ENCODE peak calls at places on chromosomes 5 and 9, in ten cellular contexts. W, O, R, E, U, S, Q, N, P and M are unnamed samples. For H3K4me1, the result is how much of the 10 kb centered on the place peaks cover.

GRCh38 chr9:105539452-105539851 is 18.5 kb upstream of the FKTN start:
- DNase-seq in W (peak), O (peak), R (peak), E (no peak), U (no peak), S (no peak), Q (no peak), N (no peak), P (no peak), M (no peak)

GRCh38 chr5:37696190-37697021 is 143.4 kb downstream of the GDNF start:
- DNase-seq in W (no peak), O (peak), R (peak), E (no peak), U (no peak), S (no peak), Q (no peak), N (no peak), P (no peak), M (no peak)

GRCh38 chr9:98318834-98319478 is 63.5 kb upstream of the TBC1D2 start:
- DNase-seq in W (no peak), O (peak), R (peak), E (no peak), U (no peak), S (no peak), Q (no peak), N (no peak), P (no peak), M (no peak)

GRCh38 chr5:138463335-138464017 is 1.8 kb upstream of the EGR1 start:
- DNase-seq in W (peak), O (no peak), R (peak), E (no peak), U (peak), S (peak), Q (peak), N (no peak), P (peak), M (no peak)

GRCh38 chr9:126672634-126673284 is 59.0 kb downstream of the LMX1B start:
- DNase-seq in W (no peak), O (no peak), R (no peak), E (no peak), U (peak), S (no peak), Q (no peak), N (no peak), P (no peak), M (no peak)

GRCh38 chr9:78215706-78216105 is 20.2 kb upstream of the CEP78 start:
- DNase-seq in W (no peak), O (no peak), R (no peak), E (no peak), U (no peak), S (no peak), Q (no peak), N (no peak), P (no peak), M (no peak)

GRCh38 chr9:82263621-82264020 is 275.0 kb downstream of the SPATA31D1 start:
- DNase-seq in W (no peak), O (no peak), R (no peak), E (no peak), U (no peak), S (no peak), Q (no peak), N (no peak), P (no peak), M (no peak)

GRCh38 chr5:165457854-165458481 is 1952.5 kb downstream of the MAT2B start:
- DNase-seq in W (peak), O (peak), R (peak), E (no peak), U (peak), S (no peak), Q (no peak), N (no peak), P (no peak), M (no peak)

GRCh38 chr5:32707394-32707997 is 3.6 kb upstream of the NPR3 start:
- DNase-seq in W (peak), O (peak), R (peak), E (no peak), U (peak), S (no peak), Q (no peak), N (no peak), P (no peak), M (no peak)

GRCh38 chr9:36521148-36521547 is 51.5 kb upstream of the MELK start:
- DNase-seq in W (no peak), O (no peak), R (no peak), E (no peak), U (no peak), S (no peak), Q (no peak), N (no peak), P (no peak), M (no peak)

GRCh38 chr5:108820983-108821382 is 73.3 kb downstream of the FER start:
- DNase-seq in W (no peak), O (no peak), R (no peak), E (no peak), U (no peak), S (no peak), Q (no peak), N (no peak), P (no peak), M (no peak)

GRCh38 chr9:70043689-70044449 is at the start of gene MAMDC2:
- DNase-seq in W (peak), O (no peak), R (peak), E (peak), U (peak), S (peak), Q (peak), N (no peak), P (peak), M (peak)

GRCh38 chr5:170623576-170624181 is 119.9 kb downstream of the KCNIP1 start:
- DNase-seq in W (peak), O (peak), R (peak), E (peak), U (peak), S (no peak), Q (peak), N (no peak), P (no peak), M (no peak)

GRCh38 chr9:37988041-37988440 is 81.0 kb downstream of the SHB start:
- DNase-seq in W (no peak), O (no peak), R (no peak), E (no peak), U (no peak), S (no peak), Q (peak), N (no peak), P (no peak), M (peak)

GRCh38 chr5:53067641-53068040 is 41.9 kb downstream of the MOCS2 start:
- DNase-seq in W (no peak), O (no peak), R (no peak), E (no peak), U (no peak), S (no peak), Q (no peak), N (no peak), P (no peak), M (no peak)

GRCh38 chr5:134252671-134253070 is 26.8 kb upstream of the PPP2CA start:
- DNase-seq in W (no peak), O (peak), R (peak), E (no peak), U (no peak), S (no peak), Q (no peak), N (no peak), P (no peak), M (no peak)

GRCh38 chr9:2870340-2870739 is 26.4 kb upstream of the PUM3 start:
- DNase-seq in W (no peak), O (no peak), R (no peak), E (no peak), U (no peak), S (no peak), Q (no peak), N (no peak), P (no peak), M (no peak)

GRCh38 chr5:167626341-167627118 is 664.9 kb upstream of the WWC1 start:
- DNase-seq in W (no peak), O (peak), R (no peak), E (no peak), U (peak), S (no peak), Q (no peak), N (no peak), P (no peak), M (no peak)

GRCh38 chr5:90747175-90747574 is 188.6 kb downstream of the ADGRV1 start:
- DNase-seq in W (no peak), O (peak), R (no peak), E (no peak), U (no peak), S (no peak), Q (no peak), N (no peak), P (no peak), M (no peak)

GRCh38 chr5:122473138-122473843 is 161.3 kb downstream of the SNCAIP start:
- DNase-seq in W (no peak), O (no peak), R (no peak), E (no peak), U (no peak), S (no peak), Q (no peak), N (no peak), P (no peak), M (no peak)

GRCh38 chr5:159309689-159310433 is 20.4 kb downstream of the IL12B start:
- DNase-seq in W (no peak), O (no peak), R (no peak), E (no peak), U (no peak), S (no peak), Q (no peak), N (no peak), P (no peak), M (no peak)

GRCh38 chr5:29758986-29759421 is 1434.5 kb upstream of the CDH6 start:
- DNase-seq in W (peak), O (no peak), R (no peak), E (no peak), U (peak), S (no peak), Q (no peak), N (no peak), P (no peak), M (no peak)

GRCh38 chr5:109141499-109142200 is 268.1 kb downstream of the PJA2 start:
- DNase-seq in W (peak), O (no peak), R (peak), E (no peak), U (no peak), S (no peak), Q (no peak), N (no peak), P (no peak), M (no peak)

GRCh38 chr9:69469136-69469535 is 144.1 kb downstream of the ENTREP1 start:
- DNase-seq in W (no peak), O (no peak), R (no peak), E (no peak), U (no peak), S (no peak), Q (no peak), N (no peak), P (no peak), M (no peak)

GRCh38 chr5:139852696-139853095 is 57.1 kb downstream of the PSD2 start:
- DNase-seq in W (no peak), O (no peak), R (no peak), E (no peak), U (no peak), S (no peak), Q (no peak), N (no peak), P (no peak), M (no peak)

GRCh38 chr9:137514691-137515337 is 35.4 kb downstream of the PNPLA7 start:
- DNase-seq in W (no peak), O (no peak), R (no peak), E (no peak), U (no peak), S (no peak), Q (no peak), N (no peak), P (no peak), M (no peak)

GRCh38 chr5:73892806-73893205 is 266.8 kb downstream of the ARHGEF28 start:
- DNase-seq in W (no peak), O (peak), R (peak), E (no peak), U (no peak), S (no peak), Q (no peak), N (no peak), P (no peak), M (no peak)

GRCh38 chr9:135990468-135991429 is 29.6 kb upstream of the UBAC1 start:
- DNase-seq in W (peak), O (peak), R (peak), E (peak), U (peak), S (peak), Q (no peak), N (peak), P (peak), M (no peak)

GRCh38 chr9:26811106-26811505 is 81.5 kb downstream of the CAAP1 start:
- DNase-seq in W (no peak), O (peak), R (peak), E (no peak), U (no peak), S (no peak), Q (no peak), N (no peak), P (no peak), M (no peak)

GRCh38 chr9:127793093-127793708 is 7.4 kb downstream of the CDK9 start:
- DNase-seq in W (no peak), O (no peak), R (peak), E (no peak), U (no peak), S (no peak), Q (no peak), N (no peak), P (no peak), M (no peak)

DNA sequence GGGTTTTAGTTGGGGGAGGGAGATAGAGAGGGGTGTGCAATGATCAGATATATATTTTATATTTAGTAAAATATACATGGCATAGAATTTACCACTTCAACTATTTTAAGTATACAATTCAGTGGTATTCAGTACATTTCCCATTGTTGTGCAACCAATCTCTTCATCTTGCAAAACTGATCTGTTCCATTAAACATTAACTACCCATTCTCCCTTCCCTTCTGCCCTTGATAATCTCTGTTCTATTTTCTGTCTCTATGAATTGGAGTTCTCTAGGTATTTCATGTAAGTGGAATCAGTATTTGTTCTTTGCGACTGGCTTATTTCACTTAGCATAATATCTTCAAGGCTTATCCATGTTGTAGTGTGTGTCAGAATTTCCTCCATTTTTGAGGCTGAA is 38.6 kb downstream of the TGFBI start:
- DNase-seq in W (no peak), O (no peak), R (no peak), E (no peak), U (no peak), S (no peak), Q (no peak), N (no peak), P (no peak), M (no peak)
- H3K4me1 ChIP-seq in W (under half), O (under half), R (under half), E (under half), U (under half), S (under half), Q (under half), N (under half), P (under half), M (under half)

DNA sequence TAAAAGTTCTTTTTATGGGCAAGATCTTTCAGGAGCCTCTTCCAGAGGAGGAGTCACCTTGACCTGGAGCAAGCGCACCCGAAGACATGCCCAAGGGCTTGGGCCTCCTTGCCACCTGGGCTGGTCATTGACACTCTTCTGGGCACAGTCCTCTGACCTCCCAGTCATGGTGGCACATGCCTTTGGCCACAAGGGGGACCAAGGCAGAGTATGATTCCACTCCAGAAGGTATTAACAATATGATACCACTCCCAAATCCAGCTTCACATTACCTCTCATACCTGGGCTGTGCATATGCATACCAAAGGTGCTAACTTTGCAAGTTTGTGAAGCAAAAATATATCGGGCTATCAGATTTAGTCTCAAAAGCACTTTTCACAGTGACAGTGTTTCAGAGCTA is 84.6 kb downstream of the MAST4 start:
- DNase-seq in W (no peak), O (no peak), R (no peak), E (no peak), U (peak), S (no peak), Q (no peak), N (no peak), P (no peak), M (no peak)
- TF ChIP-seq CTCF in W (peak), O (no peak), R (peak), E (no peak), U (peak), S (no peak), Q (no peak), N (no peak), P (no peak), M (no peak)

GRCh38 chr5:162037431-162037830 is 30.1 kb upstream of the GABRG2 start:
- DNase-seq in W (no peak), O (no peak), R (no peak), E (no peak), U (no peak), S (no peak), Q (no peak), N (no peak), P (no peak), M (no peak)
- H3K4me3 ChIP-seq in W (no peak), O (no peak), R (no peak), E (no peak), U (no peak), S (no peak), Q (no peak), N (no peak), P (no peak), M (no peak)

DNA sequence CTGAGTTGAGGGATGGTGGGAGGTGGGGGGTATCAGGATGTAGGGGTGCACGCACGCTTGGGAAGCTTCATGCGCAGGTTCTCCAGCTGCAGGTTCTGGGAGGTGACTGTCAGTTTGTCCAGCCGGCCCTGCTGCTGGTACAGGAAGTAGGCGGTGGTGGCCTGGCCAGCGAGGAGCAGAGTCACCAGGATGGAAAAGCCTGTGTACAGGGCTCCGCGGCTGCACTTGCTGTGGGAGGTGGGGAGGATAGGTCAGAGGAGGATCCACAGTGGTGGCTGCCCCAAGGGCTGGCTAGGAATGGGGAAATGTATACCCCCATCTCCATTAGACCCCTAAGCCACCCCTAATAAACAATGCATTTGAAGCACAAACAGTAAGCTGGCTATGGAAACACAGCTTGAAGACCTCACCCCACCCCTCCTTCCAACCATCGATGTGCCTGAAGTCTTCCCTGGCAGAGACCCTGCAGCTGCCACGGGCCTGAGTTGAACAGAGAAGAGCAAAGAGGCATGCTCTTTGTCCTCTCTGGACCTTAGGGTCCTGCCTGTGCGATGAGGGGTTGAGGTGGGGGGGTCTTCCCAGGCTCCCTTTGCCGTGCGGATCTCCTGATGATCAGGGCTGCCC is 5.5 kb downstream of the CD74 start:
- DNase-seq in W (no peak), O (no peak), R (no peak), E (no peak), U (no peak), S (no peak), Q (no peak), N (no peak), P (no peak), M (no peak)
- H3K4me1 ChIP-seq in W (under half), O (under half), R (under half), E (half or more), U (under half), S (under half), Q (under half), N (under half), P (under half), M (under half)

GRCh38 chr9:20713172-20713571 is 29.1 kb downstream of the FOCAD start:
- DNase-seq in W (no peak), O (no peak), R (no peak), E (no peak), U (no peak), S (no peak), Q (no peak), N (no peak), P (no peak), M (no peak)
- TF ChIP-seq CTCF in W (no peak), O (no peak), R (no peak), E (no peak), U (no peak), S (no peak), Q (no peak), N (no peak), P (no peak), M (no peak)

GRCh38 chr9:121780177-121780576 is 128.7 kb downstream of the DAB2IP start:
- DNase-seq in W (no peak), O (no peak), R (no peak), E (no peak), U (no peak), S (no peak), Q (peak), N (no peak), P (peak), M (no peak)

GRCh38 chr9:121780641-121781040 is 129.2 kb downstream of the DAB2IP start:
- DNase-seq in W (no peak), O (no peak), R (no peak), E (no peak), U (no peak), S (no peak), Q (peak), N (no peak), P (peak), M (no peak)

GRCh38 chr9:121781143-121781542 is 129.7 kb downstream of the DAB2IP start:
- DNase-seq in W (peak), O (no peak), R (no peak), E (no peak), U (no peak), S (no peak), Q (peak), N (no peak), P (no peak), M (no peak)

GRCh38 chr9:121778252-121779225 is 127.1 kb downstream of the DAB2IP start:
- DNase-seq in W (no peak), O (no peak), R (no peak), E (no peak), U (no peak), S (no peak), Q (peak), N (no peak), P (no peak), M (no peak)

GRCh38 chr9:121779381-121780117 is 128.1 kb downstream of the DAB2IP start:
- DNase-seq in W (no peak), O (no peak), R (no peak), E (no peak), U (peak), S (no peak), Q (peak), N (no peak), P (peak), M (no peak)
- H3K4me3 ChIP-seq in W (no peak), O (no peak), R (no peak), E (no peak), U (peak), S (no peak), Q (no peak), N (no peak), P (no peak), M (no peak)

GRCh38 chr5:96668725-96669124 is 6.5 kb downstream of the CAST start:
- DNase-seq in W (peak), O (no peak), R (no peak), E (no peak), U (no peak), S (peak), Q (no peak), N (no peak), P (peak), M (no peak)
- H3K4me1 ChIP-seq in W (under half), O (under half), R (under half), E (under half), U (under half), S (under half), Q (under half), N (under half), P (half or more), M (under half)

GRCh38 chr5:127396490-127397155 is 106.0 kb downstream of the MEGF10 start:
- DNase-seq in W (peak), O (no peak), R (no peak), E (no peak), U (peak), S (no peak), Q (no peak), N (no peak), P (no peak), M (peak)
- TF ChIP-seq CTCF in W (peak), O (no peak), R (no peak), E (no peak), U (peak), S (no peak), Q (no peak), N (no peak), P (no peak), M (no peak)

DNA sequence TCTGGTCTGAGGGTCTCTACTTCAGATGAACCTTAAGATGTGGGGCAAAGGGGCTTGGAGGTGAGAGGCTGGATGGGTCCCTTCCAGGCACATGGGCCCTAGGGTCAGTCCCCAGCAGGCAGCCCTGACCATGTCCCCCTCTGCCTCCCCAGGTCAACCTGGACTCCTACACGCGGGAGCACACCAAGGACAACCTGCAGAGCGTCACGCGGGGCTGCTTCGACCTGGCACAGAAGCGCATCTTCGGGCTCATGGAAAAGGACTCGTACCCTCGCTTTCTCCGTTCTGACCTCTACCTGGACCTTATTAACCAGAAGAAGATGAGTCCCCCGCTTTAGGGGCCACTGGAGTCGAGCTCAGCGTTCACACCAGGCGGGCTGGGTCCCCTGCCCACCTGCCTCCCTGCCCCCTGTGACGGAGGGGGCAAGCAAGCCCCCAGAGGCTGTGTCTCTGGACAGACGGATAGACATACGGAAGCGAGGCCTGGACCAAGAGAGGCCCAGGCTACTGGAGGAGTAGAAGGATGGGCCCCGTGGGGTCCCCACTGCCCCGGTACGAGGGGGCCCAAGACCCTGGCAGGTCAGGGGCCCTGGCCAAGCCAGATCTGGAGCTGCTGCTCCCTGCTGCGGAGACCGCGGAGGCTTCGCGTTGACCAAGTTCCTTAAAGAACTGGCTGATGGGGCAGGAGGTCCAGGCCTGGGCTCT is 133.2 kb downstream of the RGS3 start:
- DNase-seq in W (no peak), O (no peak), R (no peak), E (no peak), U (no peak), S (peak), Q (no peak), N (no peak), P (no peak), M (no peak)
- H3K4me3 ChIP-seq in W (no peak), O (no peak), R (no peak), E (peak), U (no peak), S (no peak), Q (no peak), N (no peak), P (no peak), M (no peak)